ENCODE peak calls at places on chromosomes 7 and 10, in eight cellular contexts. V is psoas muscle, G is breast epithelium, L is kidney, P is Calu3, H is MM.1S, Z is pancreas, R is AG04450. B is an unnamed sample.

GRCh38 chr7:158710651-158711102 is 6.1 kb upstream of the NCAPG2 start:
- DNase-seq in V (no peak), G (no peak), L (no peak), P (no peak), H (peak; percentile 30), Z (no peak), R (no peak), B (no peak)

GRCh38 chr7:51316262-51316665 is 345 bp downstream of the COBL start:
- DNase-seq in V (peak; percentile 53), G (peak; percentile 45), L (peak; percentile 86), P (peak; percentile 88), H (peak; percentile 27), Z (peak; percentile 68), R (no peak), B (no peak)

GRCh38 chr7:620885-621284 is 101.2 kb upstream of the PDGFA start:
- DNase-seq in V (no peak), G (no peak), L (no peak), P (no peak), H (no peak), Z (no peak), R (no peak), B (no peak)

GRCh38 chr7:30285067-30285530 is 702 bp downstream of the ZNRF2 start:
- DNase-seq in V (peak; percentile 56), G (no peak), L (no peak), P (peak; percentile 62), H (peak; percentile 54), Z (no peak), R (no peak), B (peak; percentile 31)

GRCh38 chr10:102791754-102792153 is 45.5 kb downstream of the CYP17A1 start:
- DNase-seq in V (no peak), G (no peak), L (no peak), P (no peak), H (no peak), Z (no peak), R (no peak), B (no peak)

GRCh38 chr7:23214423-23214822 is 32.2 kb upstream of the GPNMB start:
- DNase-seq in V (no peak), G (no peak), L (no peak), P (no peak), H (no peak), Z (no peak), R (no peak), B (no peak)

GRCh38 chr10:28276384-28276783 is 26.5 kb downstream of the MPP7 start:
- DNase-seq in V (no peak), G (no peak), L (no peak), P (no peak), H (no peak), Z (no peak), R (no peak), B (no peak)

GRCh38 chr7:29970158-29970557 is 19.4 kb downstream of the SCRN1 start:
- DNase-seq in V (no peak), G (no peak), L (no peak), P (no peak), H (no peak), Z (no peak), R (no peak), B (no peak)

GRCh38 chr7:35604595-35604994 is 90.3 kb downstream of the HERPUD2 start:
- DNase-seq in V (no peak), G (no peak), L (no peak), P (no peak), H (no peak), Z (no peak), R (no peak), B (no peak)

GRCh38 chr7:54615-55014 is 137.8 kb upstream of the FAM20C start:
- DNase-seq in V (no peak), G (no peak), L (no peak), P (no peak), H (no peak), Z (no peak), R (no peak), B (no peak)

GRCh38 chr10:128058106-128058745 is 68.0 kb downstream of the MKI67 start:
- DNase-seq in V (no peak), G (no peak), L (peak; percentile 41), P (no peak), H (no peak), Z (no peak), R (no peak), B (peak; percentile 3)

GRCh38 chr10:72906446-72906845 is 12.9 kb downstream of the OIT3 start:
- DNase-seq in V (no peak), G (no peak), L (no peak), P (no peak), H (no peak), Z (no peak), R (no peak), B (no peak)

GRCh38 chr10:90723416-90724068 is 134.3 kb downstream of the HTR7 start:
- DNase-seq in V (no peak), G (no peak), L (no peak), P (no peak), H (peak; percentile 10), Z (no peak), R (no peak), B (no peak)

GRCh38 chr7:158245724-158246041 is 341.9 kb downstream of the PTPRN2 start:
- DNase-seq in V (no peak), G (no peak), L (no peak), P (no peak), H (no peak), Z (no peak), R (no peak), B (peak; percentile 31)

GRCh38 chr10:65320256-65321026 is 1605.4 kb upstream of the LRRTM3 start:
- DNase-seq in V (no peak), G (no peak), L (no peak), P (no peak), H (no peak), Z (no peak), R (no peak), B (no peak)

GRCh38 chr7:142158741-142159496 is 47.4 kb downstream of the MGAM2 start:
- DNase-seq in V (no peak), G (no peak), L (no peak), P (no peak), H (no peak), Z (no peak), R (no peak), B (no peak)

GRCh38 chr7:142152076-142152475 is 40.6 kb downstream of the MGAM2 start:
- DNase-seq in V (no peak), G (no peak), L (no peak), P (no peak), H (peak; percentile 94), Z (no peak), R (no peak), B (no peak)

GRCh38 chr7:142150869-142151268 is 39.4 kb downstream of the MGAM2 start:
- DNase-seq in V (no peak), G (no peak), L (no peak), P (no peak), H (no peak), Z (no peak), R (no peak), B (no peak)

GRCh38 chr7:142153400-142153799 is 41.9 kb downstream of the MGAM2 start:
- DNase-seq in V (no peak), G (no peak), L (no peak), P (peak; percentile 10), H (peak; percentile 95), Z (peak; percentile 20), R (no peak), B (no peak)
- TF ChIP-seq CTCF in V (no peak), G (peak; percentile 15), L (peak; percentile 15), P (no peak), H (peak; percentile 98), Z (peak; percentile 39), R (no peak), B (no peak)

GRCh38 chr7:31729195-31729804 is 42.3 kb downstream of the PPP1R17 start:
- DNase-seq in V (no peak), G (no peak), L (no peak), P (no peak), H (no peak), Z (no peak), R (no peak), B (no peak)
- TF ChIP-seq CTCF in V (no peak), G (no peak), L (no peak), P (no peak), H (peak; percentile 7), Z (no peak), R (no peak), B (no peak)

GRCh38 chr10:62819521-62819920 is 3.4 kb upstream of the EGR2 start:
- DNase-seq in V (no peak), G (peak; percentile 32), L (no peak), P (no peak), H (no peak), Z (no peak), R (no peak), B (no peak)

GRCh38 chr10:62817763-62818425 is 1.7 kb upstream of the EGR2 start:
- DNase-seq in V (peak; percentile 74), G (peak; percentile 67), L (peak; percentile 91), P (peak; percentile 83), H (peak; percentile 77), Z (peak; percentile 68), R (no peak), B (peak; percentile 67)

GRCh38 chr10:62817120-62817762 is 1.1 kb upstream of the EGR2 start:
- DNase-seq in V (peak; percentile 63), G (peak; percentile 65), L (peak; percentile 84), P (peak; percentile 57), H (no peak), Z (peak; percentile 51), R (no peak), B (peak; percentile 50)

GRCh38 chr10:62816179-62817119 is at the start of gene EGR2:
- DNase-seq in V (peak; percentile 90), G (peak; percentile 96), L (peak; percentile 97), P (peak; percentile 96), H (peak; percentile 94), Z (peak; percentile 94), R (peak; percentile 80), B (peak; percentile 94)

DNA sequence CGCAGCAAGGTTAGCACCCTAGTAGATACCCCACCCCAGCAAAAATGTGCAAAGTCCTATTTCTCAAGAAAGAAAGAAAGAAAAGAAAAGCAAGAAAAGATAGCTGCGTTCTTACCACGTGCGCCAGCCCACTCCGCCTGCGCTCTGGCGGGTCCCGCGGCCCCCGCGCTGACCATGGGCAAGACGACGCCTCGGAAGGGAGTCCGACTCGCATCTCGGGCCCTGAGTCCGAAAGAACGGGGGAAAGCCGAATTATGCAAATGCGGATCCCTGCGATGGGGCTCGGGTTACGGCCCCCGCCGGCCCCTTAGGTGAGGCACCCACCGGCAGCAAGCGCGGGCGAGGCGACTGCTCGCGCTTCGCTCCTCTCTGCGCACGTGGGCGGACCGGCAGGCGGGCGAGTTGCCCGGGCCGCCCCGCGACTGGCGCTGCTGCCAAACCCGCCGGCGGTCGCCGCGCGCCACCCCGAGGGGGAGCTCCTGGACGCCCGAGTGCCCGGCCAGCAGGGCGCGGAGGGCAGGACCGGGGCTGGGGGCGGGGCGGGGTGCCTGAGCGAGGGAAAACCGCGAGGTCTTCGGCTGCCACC is 2.4 kb upstream of the EGR2 start:
- DNase-seq in V (peak; percentile 33), G (peak; percentile 41), L (peak; percentile 79), P (peak; percentile 73), H (no peak), Z (peak; percentile 27), R (no peak), B (peak; percentile 18)
- TF ChIP-seq CTCF in V (no peak), G (no peak), L (peak; percentile 3), P (no peak), H (no peak), Z (no peak), R (no peak), B (no peak)

DNA sequence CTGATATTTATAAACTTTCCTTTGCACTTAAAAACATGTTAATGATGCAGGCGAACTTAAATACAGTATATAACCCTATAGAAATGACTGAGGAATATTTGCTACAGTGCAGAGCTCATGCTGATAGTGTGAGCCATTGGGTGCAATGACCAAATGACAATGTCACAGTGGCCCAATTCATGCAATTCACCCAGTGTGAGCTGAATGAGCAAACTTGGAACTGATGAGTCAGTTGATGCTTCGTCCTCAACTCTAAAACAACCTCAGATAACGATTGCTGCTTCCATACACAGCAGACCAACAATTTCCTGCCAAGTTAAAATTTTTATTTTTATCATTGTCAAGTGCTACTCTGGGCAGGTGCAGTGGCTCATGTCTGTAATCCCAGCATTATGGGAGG is 12.1 kb upstream of the ZC3HAV1L start:
- DNase-seq in V (no peak), G (no peak), L (no peak), P (no peak), H (no peak), Z (no peak), R (no peak), B (peak; percentile 43)
- TF ChIP-seq CTCF in V (no peak), G (no peak), L (no peak), P (no peak), H (no peak), Z (no peak), R (no peak), B (no peak)